ENCODE peak calls at places on chromosomes 12 and 14, in five cellular contexts. I is GM23338, A is Panc1, P is HCT116, D is GM12878. T is an unnamed sample.

GRCh38 chr12:47247418-47247817 is 167.7 kb upstream of the AMIGO2 start:
- DNase-seq in D (no peak), I (no peak), P (no peak), A (no peak), T (no peak)

GRCh38 chr12:106721931-106722330 is 52.6 kb upstream of the RIC8B start:
- DNase-seq in P (no peak), I (no peak), A (no peak), D (no peak), T (no peak)

GRCh38 chr14:100278702-100279101 is 27.5 kb downstream of the SLC25A29 start:
- DNase-seq in I (no peak), A (no peak), P (no peak), D (no peak), T (peak; percentile 73)

GRCh38 chr14:22882529-22883190 is 362 bp upstream of the REM2 start:
- DNase-seq in D (no peak), P (peak; percentile 39), A (no peak), I (peak; percentile 90), T (no peak)

GRCh38 chr14:29805415-29806123 is 122.1 kb downstream of the PRKD1 start:
- DNase-seq in A (peak; percentile 30), I (no peak), P (no peak), D (no peak), T (no peak)

GRCh38 chr12:130815028-130815741 is 23.9 kb downstream of the STX2 start:
- DNase-seq in D (no peak), A (no peak), P (no peak), I (no peak), T (no peak)

GRCh38 chr14:32013083-32013482 is 64.0 kb upstream of the ARHGAP5 start:
- DNase-seq in D (no peak), P (no peak), A (no peak), I (peak; percentile 75), T (no peak)

GRCh38 chr14:36504805-36505192 is 15.2 kb downstream of the NKX2-1 start:
- DNase-seq in P (no peak), I (peak; percentile 84), D (no peak), A (no peak), T (no peak)

GRCh38 chr12:108819920-108820699 is 37.3 kb downstream of the SSH1 start:
- DNase-seq in A (no peak), P (no peak), I (no peak), D (no peak), T (no peak)

GRCh38 chr12:47744005-47744651 is 14.6 kb downstream of the RAPGEF3 start:
- DNase-seq in A (no peak), P (peak; percentile 75), D (no peak), I (peak; percentile 94), T (no peak)

GRCh38 chr12:82625523-82625922 is 61.2 kb upstream of the TMTC2 start:
- DNase-seq in I (peak; percentile 12), A (no peak), D (no peak), P (no peak), T (no peak)

GRCh38 chr12:1504304-1505150 is 89.9 kb downstream of the FBXL14 start:
- DNase-seq in P (no peak), D (no peak), A (no peak), I (no peak), T (peak; percentile 6)

GRCh38 chr14:82778008-82778407 is 1244.4 kb upstream of the SEL1L start:
- DNase-seq in A (no peak), D (no peak), I (no peak), P (no peak), T (no peak)

GRCh38 chr12:47209014-47209413 is 129.3 kb upstream of the AMIGO2 start:
- DNase-seq in D (no peak), I (no peak), A (no peak), P (no peak), T (no peak)

GRCh38 chr12:57782608-57783465 is at the start of gene TSFM:
- DNase-seq in A (peak; percentile 81), D (peak; percentile 68), P (peak; percentile 89), I (peak; percentile 99), T (peak; percentile 86)

GRCh38 chr12:704516-705242 is 41.4 kb upstream of the NINJ2 start:
- DNase-seq in D (no peak), A (no peak), I (no peak), P (no peak), T (no peak)

GRCh38 chr12:100348657-100349454 is 8.0 kb upstream of the SLC17A8 start:
- DNase-seq in I (peak; percentile 75), P (peak; percentile 33), D (no peak), A (peak; percentile 5), T (no peak)

GRCh38 chr14:81311816-81312215 is 88.3 kb downstream of the STON2 start:
- DNase-seq in I (no peak), P (no peak), A (no peak), D (no peak), T (no peak)

GRCh38 chr12:28540324-28540714 is 350.1 kb downstream of the CCDC91 start:
- DNase-seq in P (no peak), A (no peak), I (no peak), D (no peak), T (no peak)

GRCh38 chr12:46491548-46491947 is 119.0 kb upstream of the SLC38A2 start:
- DNase-seq in A (no peak), I (no peak), P (no peak), D (no peak), T (no peak)

GRCh38 chr12:75710361-75711069 is 199.1 kb upstream of the KRR1 start:
- DNase-seq in I (no peak), P (no peak), A (no peak), D (no peak), T (no peak)

GRCh38 chr12:4383304-4383865 is 3.9 kb upstream of the FGF23 start:
- DNase-seq in D (no peak), A (no peak), I (peak; percentile 86), P (no peak), T (peak; percentile 6)

GRCh38 chr14:91414475-91415342 is 2.9 kb downstream of the CCDC88C start:
- DNase-seq in D (no peak), I (peak; percentile 70), P (no peak), A (no peak), T (no peak)

GRCh38 chr14:72845675-72846074 is 48.2 kb downstream of the DPF3 start:
- DNase-seq in P (no peak), D (no peak), A (no peak), I (no peak), T (no peak)

GRCh38 chr14:97253756-97254155 is 456.6 kb downstream of the VRK1 start:
- DNase-seq in D (no peak), I (no peak), P (no peak), A (no peak), T (peak; percentile 9)

GRCh38 chr12:107331912-107332311 is 238.6 kb upstream of the CRY1 start:
- DNase-seq in A (no peak), I (no peak), D (no peak), P (no peak), T (no peak)

GRCh38 chr12:9101018-9101687 is 14.6 kb downstream of the A2M start:
- DNase-seq in A (no peak), D (no peak), P (no peak), I (no peak), T (no peak)

GRCh38 chr12:9098115-9098452 is 17.6 kb downstream of the A2M start:
- DNase-seq in I (no peak), P (no peak), A (no peak), D (no peak), T (no peak)

GRCh38 chr12:9096563-9097176 is 19.0 kb downstream of the A2M start:
- DNase-seq in A (no peak), P (no peak), D (no peak), I (no peak), T (peak; percentile 16)

GRCh38 chr12:9098463-9099026 is 17.2 kb downstream of the A2M start:
- DNase-seq in P (no peak), D (no peak), I (no peak), A (no peak), T (no peak)

DNA sequence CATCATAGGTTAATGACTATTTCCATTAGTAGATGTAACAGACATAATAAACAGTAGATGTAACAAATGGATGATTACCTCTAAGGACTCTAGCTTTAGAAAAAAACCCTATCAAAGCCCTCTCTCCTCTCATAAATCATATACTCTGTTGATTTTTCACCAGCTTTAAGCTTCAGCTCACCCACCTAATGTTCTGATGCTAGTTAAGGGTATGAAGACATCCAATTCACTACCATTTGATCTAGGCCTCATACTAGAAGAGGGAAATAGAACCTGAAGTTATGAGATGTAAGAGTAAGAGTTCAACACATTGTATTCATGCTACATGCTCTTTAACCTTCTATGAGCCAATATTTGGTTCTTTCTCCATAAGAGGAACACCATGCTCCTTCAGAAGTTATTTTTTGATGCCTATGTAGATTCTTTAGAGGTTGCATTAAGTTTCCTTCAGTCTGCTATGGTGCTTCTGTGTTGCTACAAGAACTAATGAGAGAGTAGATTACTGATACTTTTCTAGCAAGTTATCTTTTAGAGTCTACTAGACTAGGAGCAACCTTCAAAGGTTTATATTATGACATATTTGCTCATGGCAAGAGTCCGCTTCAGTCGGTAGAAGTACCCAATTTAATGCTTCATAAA is 16.0 kb downstream of the A2M start:
- DNase-seq in P (no peak), I (no peak), A (no peak), D (no peak), T (no peak)
- TF ChIP-seq POLR2AphosphoS5 in P (no peak), I (no peak), A (no peak), D (no peak), T (no peak)

DNA sequence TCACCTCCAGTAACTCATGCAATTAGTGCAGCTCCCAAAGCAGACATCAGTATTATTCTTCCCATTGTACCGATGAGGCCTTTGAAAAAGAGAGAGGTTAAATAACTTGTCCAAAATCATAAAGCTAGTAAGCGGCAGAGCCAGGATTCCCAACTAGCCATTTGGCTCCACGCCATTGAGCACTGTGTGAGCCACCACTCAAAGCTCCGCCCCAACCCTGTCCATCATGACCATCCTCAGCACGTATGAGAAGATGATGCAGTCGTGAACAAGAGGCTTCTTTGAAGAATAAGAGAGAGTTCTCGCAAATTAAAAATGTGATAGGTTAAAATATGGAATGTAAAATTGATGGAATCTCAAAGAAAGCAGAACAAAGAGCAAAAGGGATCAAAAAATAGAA is 14.6 kb downstream of the CLMN start:
- DNase-seq in A (no peak), I (no peak), D (no peak), P (no peak), T (no peak)
- TF ChIP-seq REST in A (no peak), I (no peak), D (no peak), P (no peak), T (no peak)

DNA sequence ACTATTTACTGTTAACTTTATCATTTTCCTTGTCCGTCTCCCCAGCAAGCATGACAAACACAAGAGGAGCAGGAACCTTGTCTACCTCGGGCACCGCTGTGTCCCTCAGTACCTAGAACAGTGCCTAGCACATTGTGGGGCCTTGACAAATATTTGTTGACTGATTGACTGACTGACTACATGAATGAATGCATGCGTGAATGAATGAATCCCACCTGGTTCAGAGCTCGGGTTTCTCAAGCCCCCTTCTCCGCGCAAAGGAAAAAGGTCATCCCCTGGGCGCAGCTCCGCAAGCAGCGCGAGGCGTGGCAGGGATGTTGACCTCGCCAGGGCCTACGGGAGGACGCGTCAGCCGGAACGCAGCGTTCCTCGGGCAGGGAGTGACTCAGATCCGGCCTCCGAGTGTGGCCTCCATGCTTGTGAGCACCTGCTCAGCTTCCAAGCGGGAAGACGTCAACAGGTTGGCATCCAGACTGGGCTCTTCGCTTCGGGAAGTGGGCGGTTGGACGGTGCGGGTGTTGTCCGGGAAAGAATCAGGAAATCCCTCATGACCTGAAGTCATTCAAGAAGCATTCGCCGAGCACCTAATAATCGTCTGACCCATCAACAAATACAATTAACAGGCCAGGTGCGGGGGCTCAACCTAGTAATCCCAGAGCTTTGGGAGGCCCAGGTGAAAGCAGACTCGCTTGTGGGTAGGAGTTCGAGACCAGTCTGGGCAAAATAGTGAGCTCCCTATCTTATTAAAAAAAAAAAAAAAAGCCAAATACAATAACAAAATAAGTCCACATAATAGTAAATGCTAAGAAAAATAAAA is 13.9 kb upstream of the UBC start:
- DNase-seq in P (peak; percentile 95), A (no peak), I (peak; percentile 88), D (no peak), T (no peak)
- TF ChIP-seq POLR2AphosphoS5 in P (peak; percentile 69), A (no peak), I (no peak), D (no peak), T (no peak)

GRCh38 chr14:67653651-67654280 is 20.7 kb downstream of the VTI1B start:
- DNase-seq in A (no peak), P (no peak), D (no peak), I (no peak), T (no peak)
- TF ChIP-seq REST in A (no peak), P (no peak), D (no peak), I (no peak), T (no peak)

T was measured in HL-60.